ENCODE peak calls at places on chromosome 19, in four cellular contexts. M is fibroblast of the aortic adventitia, E is astrocyte, J is cardiac fibroblast. D is an unnamed sample.

GRCh38 chr19:31270897-31271568 is 78.2 kb downstream of the TSHZ3 start:
- DNase-seq in M (peak; percentile 90), E (peak; percentile 90), J (peak; percentile 77), D (no peak)

GRCh38 chr19:35353635-35354034 is 4.6 kb upstream of the FFAR3 start:
- DNase-seq in M (no peak), E (no peak), J (peak; percentile 53), D (no peak)

GRCh38 chr19:31880283-31880682 is 465.1 kb upstream of the ZNF507 start:
- DNase-seq in M (no peak), E (no peak), J (no peak), D (no peak)

GRCh38 chr19:4175669-4175931 is 6.8 kb downstream of the SIRT6 start:
- DNase-seq in M (no peak), E (no peak), J (no peak), D (no peak)

GRCh38 chr19:57506163-57506562 is 6.4 kb downstream of the ZNF773 start:
- DNase-seq in M (no peak), E (no peak), J (no peak), D (no peak)

GRCh38 chr19:13987101-13987890 is 18.8 kb downstream of the RFX1 start:
- DNase-seq in M (no peak), E (no peak), J (no peak), D (no peak)

GRCh38 chr19:56403764-56404704 is at the start of gene ZNF583:
- DNase-seq in M (peak; percentile 98), E (peak; percentile 96), J (peak; percentile 99), D (peak; percentile 99)

GRCh38 chr19:48595833-48596232 is 10.7 kb upstream of the SPACA4 start:
- DNase-seq in M (no peak), E (no peak), J (no peak), D (no peak)

GRCh38 chr19:12825259-12826131 is 8.9 kb downstream of the RTBDN start:
- DNase-seq in M (no peak), E (no peak), J (peak; percentile 54), D (peak; percentile 71)

D was measured in hepatic stellate cell.